ENCODE peak calls at places on chromosomes 2 and 18, in seven cellular contexts. T is A549; W is left ventricle myocardium inferior; I is pancreas; O is stimulated activated CD4-positive, alpha-beta T cell treated with anti-CD3 and anti-CD28 coated beads, Interleukin-4, amount 100 ng/mL, for 24 hours; G is body of pancreas; Y is GM04504. L is an unnamed sample.

GRCh38 chr2:74524005-74524404 is 2.0 kb downstream of the DQX1 start:
- DNase-seq in T (no peak), W (no peak), I (no peak), O (no peak), G (no peak), Y (no peak), L (no peak)

GRCh38 chr18:22422909-22423548 is 5.3 kb upstream of the CTAGE1 start:
- DNase-seq in T (no peak), W (no peak), I (peak), O (no peak), G (peak), Y (peak), L (peak)

GRCh38 chr18:25672490-25672889 is 320.5 kb upstream of the ZNF521 start:
- DNase-seq in T (no peak), W (no peak), I (no peak), O (no peak), G (no peak), Y (no peak), L (no peak)

GRCh38 chr2:25699206-25699605 is 25.8 kb upstream of the DTNB start:
- DNase-seq in T (no peak), W (no peak), I (no peak), O (no peak), G (no peak), Y (no peak), L (peak)

GRCh38 chr2:148022351-148022750 is 1.5 kb downstream of the MBD5 start:
- DNase-seq in T (no peak), W (no peak), I (no peak), O (no peak), G (no peak), Y (no peak), L (no peak)

GRCh38 chr18:55489034-55489741 is 98.8 kb downstream of the TCF4 start:
- DNase-seq in T (no peak), W (no peak), I (no peak), O (no peak), G (no peak), Y (no peak), L (no peak)

GRCh38 chr18:37494406-37494805 is 71.2 kb downstream of the CELF4 start:
- DNase-seq in T (no peak), W (no peak), I (no peak), O (no peak), G (no peak), Y (no peak), L (no peak)

GRCh38 chr2:99806758-99807157 is 316.9 kb upstream of the REV1 start:
- DNase-seq in T (no peak), W (no peak), I (no peak), O (no peak), G (no peak), Y (no peak), L (no peak)

GRCh38 chr2:232465061-232465460 is 9.1 kb downstream of the ALPI start:
- DNase-seq in T (no peak), W (no peak), I (no peak), O (no peak), G (no peak), Y (no peak), L (no peak)

GRCh38 chr2:139917723-139918384 is 1137.7 kb upstream of the NXPH2 start:
- DNase-seq in T (no peak), W (no peak), I (no peak), O (no peak), G (no peak), Y (no peak), L (no peak)

GRCh38 chr2:30862054-30862651 is 54.9 kb upstream of the CAPN13 start:
- DNase-seq in T (peak), W (peak), I (peak), O (peak), G (peak), Y (peak), L (peak)

GRCh38 chr2:100244881-100245605 is 77.3 kb downstream of the LONRF2 start:
- DNase-seq in T (no peak), W (no peak), I (no peak), O (no peak), G (no peak), Y (no peak), L (no peak)

GRCh38 chr2:187499941-187500532 is 52.0 kb upstream of the CALCRL start:
- DNase-seq in T (peak), W (peak), I (peak), O (peak), G (peak), Y (peak), L (peak)

GRCh38 chr2:37306024-37306423 is 18.6 kb downstream of the PRKD3 start:
- DNase-seq in T (no peak), W (no peak), I (no peak), O (no peak), G (peak), Y (no peak), L (no peak)

GRCh38 chr2:231399853-231400667 is 4.5 kb downstream of the B3GNT7 start:
- DNase-seq in T (peak), W (peak), I (peak), O (no peak), G (peak), Y (no peak), L (peak)

GRCh38 chr2:129708221-129708967 is 271.1 kb upstream of the RAB6C start:
- DNase-seq in T (no peak), W (no peak), I (no peak), O (no peak), G (no peak), Y (no peak), L (no peak)

GRCh38 chr2:162243305-162243693 is at the start of gene FAP:
- DNase-seq in T (no peak), W (no peak), I (no peak), O (no peak), G (no peak), Y (peak), L (no peak)

GRCh38 chr2:85871494-85872164 is 17.2 kb downstream of the ST3GAL5 start:
- DNase-seq in T (no peak), W (no peak), I (peak), O (no peak), G (peak), Y (no peak), L (no peak)

L was measured in thyroid gland.